ENCODE peak calls at places on chromosome 6, in four cellular contexts. X is spleen, A is ovary, D is adrenal gland. J is an unnamed sample.
A peak's percentile ranks its signal among the peaks of the same experiment; 100 is the strongest.

GRCh38 chr6:152127429-152128165 is 320.1 kb downstream of the ESR1 start:
- DNase-seq in A (no peak), X (no peak), D (no peak), J (no peak)

GRCh38 chr6:30778001-30778400 is 33.7 kb upstream of the IER3 start:
- DNase-seq in A (no peak), X (no peak), D (no peak), J (no peak)

GRCh38 chr6:160348552-160349441 is 619 bp downstream of the SLC22A3 start:
- DNase-seq in D (peak; percentile 39), A (peak; percentile 66), X (no peak), J (peak; percentile 52)

GRCh38 chr6:107811591-107812218 is 12.4 kb downstream of the SCML4 start:
- DNase-seq in A (no peak), X (no peak), D (no peak), J (no peak)

GRCh38 chr6:125748534-125749111 is 809 bp upstream of the HEY2 start:
- DNase-seq in A (no peak), D (no peak), X (peak; percentile 75), J (no peak)

GRCh38 chr6:111552999-111553398 is 52.7 kb downstream of the TRAF3IP2 start:
- DNase-seq in X (no peak), D (no peak), A (no peak), J (no peak)

GRCh38 chr6:157688960-157689599 is 134.0 kb upstream of the SNX9 start:
- DNase-seq in X (no peak), D (no peak), A (no peak), J (peak; percentile 70)

GRCh38 chr6:83592770-83593394 is 80.5 kb downstream of the PRSS35 start:
- DNase-seq in X (no peak), A (no peak), D (peak; percentile 27), J (no peak)

GRCh38 chr6:69408886-69409285 is 387.9 kb downstream of the LMBRD1 start:
- DNase-seq in A (no peak), X (no peak), D (no peak), J (no peak)

GRCh38 chr6:113632220-113632864 is 224.8 kb upstream of the MARCKS start:
- DNase-seq in X (no peak), D (peak; percentile 62), A (no peak), J (peak; percentile 54)

GRCh38 chr6:122180132-122180531 is 219.3 kb upstream of the HSF2 start:
- DNase-seq in A (no peak), X (no peak), D (peak; percentile 16), J (no peak)

GRCh38 chr6:88380083-88380482 is 213.9 kb upstream of the CNR1 start:
- DNase-seq in X (peak; percentile 66), D (peak; percentile 80), A (peak; percentile 45), J (no peak)

GRCh38 chr6:151069641-151070040 is 170.1 kb upstream of the AKAP12 start:
- DNase-seq in X (no peak), D (no peak), A (no peak), J (no peak)

GRCh38 chr6:99254616-99255550 is 94.6 kb downstream of the FAXC start:
- DNase-seq in X (no peak), D (no peak), A (no peak), J (no peak)

GRCh38 chr6:138089325-138089724 is 17.9 kb downstream of the PERP start:
- DNase-seq in D (no peak), A (no peak), X (no peak), J (no peak)

GRCh38 chr6:138086573-138087196 is 20.5 kb downstream of the PERP start:
- DNase-seq in X (no peak), A (no peak), D (no peak), J (no peak)

GRCh38 chr6:138087549-138087948 is 19.7 kb downstream of the PERP start:
- DNase-seq in D (no peak), A (no peak), X (no peak), J (no peak)

GRCh38 chr6:138085839-138086222 is 21.4 kb downstream of the PERP start:
- DNase-seq in X (no peak), A (no peak), D (no peak), J (no peak)

GRCh38 chr6:138088307-138088744 is 18.9 kb downstream of the PERP start:
- DNase-seq in D (peak; percentile 39), A (no peak), X (no peak), J (peak; percentile 28)
- H3K4me3 ChIP-seq in D (no peak overlapping the region), A (no peak overlapping the region), X (no peak overlapping the region), J (no peak overlapping the region)

DNA sequence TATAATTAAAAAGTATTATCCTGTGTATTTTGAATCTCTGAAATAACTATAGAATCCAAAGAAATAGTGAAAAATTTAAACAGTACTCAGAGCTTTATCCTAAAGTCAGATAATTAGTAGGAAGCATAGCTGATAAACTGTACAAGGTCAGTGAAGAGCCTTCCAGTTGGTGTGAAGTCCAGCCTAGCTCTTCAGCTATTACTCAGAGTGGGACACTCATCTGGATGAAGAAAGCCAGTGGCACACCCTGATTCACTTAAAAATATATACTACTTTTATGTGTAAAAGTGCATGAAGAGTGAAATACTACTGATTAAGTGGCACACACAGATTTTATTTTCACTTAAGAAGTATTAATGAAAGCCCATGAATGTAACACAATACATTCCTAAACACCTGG is 3.1 kb downstream of the IFNGR1 start:
- DNase-seq in A (no peak), X (no peak), D (no peak), J (no peak)
- TF ChIP-seq POLR2A in A (no peak), X (no peak), D (no peak), J (no peak)

DNA sequence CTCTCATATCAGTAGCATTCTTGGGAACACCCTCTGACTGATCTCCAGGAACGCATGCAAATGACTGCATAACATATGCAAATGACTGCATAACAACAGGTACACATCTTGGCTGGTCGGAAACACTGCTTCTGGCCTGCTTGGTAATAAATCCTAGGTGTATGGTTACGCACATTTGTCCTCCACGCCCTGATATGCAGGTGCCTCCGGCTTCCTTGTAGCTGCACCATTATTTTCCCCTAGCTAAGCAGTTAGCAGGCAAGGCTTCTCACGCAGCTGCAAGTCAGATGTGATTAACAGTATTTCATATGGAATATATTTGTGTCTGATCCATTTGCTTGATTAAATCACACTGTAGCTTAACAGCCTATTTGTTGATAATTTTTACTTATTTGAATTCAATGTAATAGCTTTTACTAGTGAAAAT is 5.9 kb downstream of the RPS6KA2 start:
- DNase-seq in D (no peak), A (no peak), X (no peak), J (no peak)
- H3K4me1 ChIP-seq in D (peaks cover 14% of the 10 kb centered on the region), A (peaks cover 30% of the 10 kb centered on the region), X (peaks cover 39% of the 10 kb centered on the region), J (peaks cover 22% of the 10 kb centered on the region)

GRCh38 chr6:169521825-169522224 is 180.0 kb downstream of the WDR27 start:
- DNase-seq in A (no peak), X (no peak), D (no peak), J (no peak)

DNA sequence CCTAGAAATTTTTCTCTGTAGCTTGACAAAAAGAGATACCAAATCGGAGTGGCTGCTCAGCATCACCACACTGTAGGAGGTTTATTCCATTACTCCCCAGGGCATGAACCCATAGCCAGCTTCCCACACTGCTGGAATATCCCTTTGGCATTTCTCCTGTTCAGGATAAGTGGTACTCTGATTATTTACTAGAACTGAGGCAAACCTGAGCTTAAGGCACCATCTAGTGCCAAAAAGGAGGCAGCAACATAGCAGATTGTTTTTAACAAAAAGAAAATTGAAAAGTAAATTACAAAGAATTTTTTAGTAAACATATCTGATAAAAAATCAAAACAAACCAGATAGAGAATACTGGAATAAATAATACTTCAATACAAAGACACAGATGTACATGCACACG is 181.7 kb downstream of the WDR27 start:
- DNase-seq in D (no peak), X (no peak), A (no peak), J (no peak)
- H3K4me3 ChIP-seq in D (no peak overlapping the region), X (no peak overlapping the region), A (no peak overlapping the region), J (no peak overlapping the region)

J was measured in transverse colon.